ENCODE peak calls at places on chromosome 10, in four cellular contexts. One of them, this sample, is unnamed.

GRCh38 chr10:51224610-51225230 is 150.4 kb downstream of the PRKG1 start:
- DNase-seq in GM12878: no peak
- DNase-seq in HepG2: no peak
- DNase-seq in K562: no peak
- DNase-seq in this sample: no peak

GRCh38 chr10:117468665-117469064 is 73.9 kb upstream of the EMX2 start:
- DNase-seq in GM12878: no peak
- DNase-seq in HepG2: no peak
- DNase-seq in K562: no peak
- DNase-seq in this sample: no peak

GRCh38 chr10:23585666-23586065 is 146.8 kb downstream of the OTUD1 start:
- DNase-seq in GM12878: no peak
- DNase-seq in HepG2: no peak
- DNase-seq in K562: no peak
- DNase-seq in this sample: no peak

GRCh38 chr10:116160271-116160670 is 112.7 kb downstream of the GFRA1 start:
- DNase-seq in GM12878: no peak
- DNase-seq in HepG2: no peak
- DNase-seq in K562: no peak
- DNase-seq in this sample: no peak

GRCh38 chr10:86261933-86262665 is 104.5 kb downstream of the GRID1 start:
- DNase-seq in GM12878: peak; percentile 21
- DNase-seq in HepG2: peak; percentile 5
- DNase-seq in K562: peak; percentile 17
- DNase-seq in this sample: peak; percentile 34

GRCh38 chr10:119595715-119596515 is 849 bp downstream of the TIAL1 start:
- DNase-seq in GM12878: no peak
- DNase-seq in HepG2: no peak
- DNase-seq in K562: peak; percentile 66
- DNase-seq in this sample: peak; percentile 39

GRCh38 chr10:59323036-59323459 is 39.3 kb downstream of the FAM13C start:
- DNase-seq in GM12878: no peak
- DNase-seq in HepG2: peak; percentile 77
- DNase-seq in K562: no peak
- DNase-seq in this sample: no peak

GRCh38 chr10:49749556-49750491 is 12.3 kb downstream of the OGDHL start:
- DNase-seq in GM12878: no peak
- DNase-seq in HepG2: no peak
- DNase-seq in K562: no peak
- DNase-seq in this sample: peak; percentile 2

GRCh38 chr10:60123172-60123571 is 216.8 kb upstream of the CCDC6 start:
- DNase-seq in GM12878: no peak
- DNase-seq in HepG2: no peak
- DNase-seq in K562: no peak
- DNase-seq in this sample: no peak

GRCh38 chr10:68303849-68304412 is 27.9 kb upstream of the HNRNPH3 start:
- DNase-seq in GM12878: no peak
- DNase-seq in HepG2: peak; percentile 75
- DNase-seq in K562: no peak
- DNase-seq in this sample: no peak

GRCh38 chr10:16857419-16857818 is 40.2 kb upstream of the RSU1 start:
- DNase-seq in GM12878: no peak
- DNase-seq in HepG2: no peak
- DNase-seq in K562: no peak
- DNase-seq in this sample: no peak

GRCh38 chr10:34124522-34125035 is 690.5 kb downstream of the PARD3 start:
- DNase-seq in GM12878: no peak
- DNase-seq in HepG2: peak; percentile 81
- DNase-seq in K562: no peak
- DNase-seq in this sample: no peak

GRCh38 chr10:96292971-96293909 is 11.0 kb upstream of the DNTT start:
- DNase-seq in GM12878: no peak
- DNase-seq in HepG2: peak; percentile 70
- DNase-seq in K562: no peak
- DNase-seq in this sample: peak; percentile 62

GRCh38 chr10:32190890-32191491 is 134.8 kb upstream of the KIF5B start:
- DNase-seq in GM12878: no peak
- DNase-seq in HepG2: peak; percentile 25
- DNase-seq in K562: no peak
- DNase-seq in this sample: peak; percentile 9
- TF ChIP-seq FOXK2 in GM12878: no peak
- TF ChIP-seq FOXK2 in HepG2: no peak
- TF ChIP-seq FOXK2 in K562: no peak
- TF ChIP-seq FOXK2 in this sample: no peak

GRCh38 chr10:107579970-107580369 is 415.5 kb upstream of the SORCS1 start:
- DNase-seq in GM12878: no peak
- DNase-seq in HepG2: no peak
- DNase-seq in K562: no peak
- DNase-seq in this sample: no peak
- TF ChIP-seq FOXM1 in GM12878: no peak
- TF ChIP-seq FOXM1 in HepG2: no peak
- TF ChIP-seq FOXM1 in K562: no peak
- TF ChIP-seq FOXM1 in this sample: no peak

DNA sequence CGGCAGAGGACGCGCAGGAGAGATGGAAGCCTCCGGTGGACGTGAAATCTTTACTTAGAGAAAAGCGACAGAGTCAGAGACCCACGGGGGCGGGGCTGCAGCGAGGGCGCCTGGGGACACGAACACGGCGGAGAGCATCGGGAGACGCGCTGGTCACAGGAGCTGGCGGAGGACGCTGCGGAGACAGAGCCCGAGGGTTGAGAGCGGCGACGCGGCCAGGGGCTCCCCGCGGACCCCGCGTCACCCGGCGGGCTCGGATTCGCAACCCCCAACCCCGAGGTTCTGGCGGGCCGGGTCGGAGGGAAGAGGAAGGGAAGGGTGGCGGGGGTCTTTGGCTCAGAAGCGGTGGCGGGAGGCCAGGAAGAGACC is 11.3 kb downstream of the CALY start:
- DNase-seq in GM12878: no peak
- DNase-seq in HepG2: no peak
- DNase-seq in K562: no peak
- DNase-seq in this sample: no peak
- TF ChIP-seq TARDBP in GM12878: no peak
- TF ChIP-seq TARDBP in HepG2: no peak
- TF ChIP-seq TARDBP in K562: no peak
- TF ChIP-seq TARDBP in this sample: no peak

GRCh38 chr10:124157286-124157685 is 63.9 kb upstream of the CHST15 start:
- DNase-seq in GM12878: no peak
- DNase-seq in HepG2: no peak
- DNase-seq in K562: no peak
- DNase-seq in this sample: no peak
- TF ChIP-seq FOXK2 in GM12878: no peak
- TF ChIP-seq FOXK2 in HepG2: no peak
- TF ChIP-seq FOXK2 in K562: no peak
- TF ChIP-seq FOXK2 in this sample: no peak

GRCh38 chr10:127979566-127979965 is 72.7 kb downstream of the PTPRE start:
- DNase-seq in GM12878: no peak
- DNase-seq in HepG2: no peak
- DNase-seq in K562: no peak
- DNase-seq in this sample: no peak

GRCh38 chr10:127977368-127978009 is 70.6 kb downstream of the PTPRE start:
- DNase-seq in GM12878: no peak
- DNase-seq in HepG2: no peak
- DNase-seq in K562: no peak
- DNase-seq in this sample: no peak

GRCh38 chr10:127979017-127979416 is 72.1 kb downstream of the PTPRE start:
- DNase-seq in GM12878: no peak
- DNase-seq in HepG2: no peak
- DNase-seq in K562: no peak
- DNase-seq in this sample: no peak

GRCh38 chr10:127976701-127977367 is 69.9 kb downstream of the PTPRE start:
- DNase-seq in GM12878: no peak
- DNase-seq in HepG2: no peak
- DNase-seq in K562: no peak
- DNase-seq in this sample: no peak

DNA sequence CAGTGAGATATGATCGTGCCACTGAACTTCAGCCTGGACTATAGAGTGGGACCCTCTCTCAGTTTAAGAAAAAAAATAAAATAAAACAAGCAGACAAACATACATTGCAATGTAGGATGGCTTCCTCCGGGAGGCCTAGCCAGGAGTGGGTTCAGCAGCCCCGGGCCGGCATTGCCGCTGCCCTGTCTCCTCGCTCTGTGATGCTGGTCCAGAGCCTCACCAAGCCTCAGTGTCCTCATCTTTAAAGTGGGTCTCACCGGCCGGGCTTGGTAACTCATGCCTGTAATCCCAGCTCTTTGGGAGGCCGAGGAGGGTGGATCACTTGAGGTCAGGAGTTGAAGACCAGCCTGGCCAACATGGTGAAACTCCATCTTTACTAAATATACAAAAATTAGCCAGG is 71.6 kb downstream of the PTPRE start:
- DNase-seq in GM12878: no peak
- DNase-seq in HepG2: no peak
- DNase-seq in K562: no peak
- DNase-seq in this sample: no peak
- TF ChIP-seq FOXM1 in GM12878: no peak
- TF ChIP-seq FOXM1 in HepG2: no peak
- TF ChIP-seq FOXM1 in K562: no peak
- TF ChIP-seq FOXM1 in this sample: no peak

GRCh38 chr10:90222372-90222771 is 521.0 kb downstream of the KIF20B start:
- DNase-seq in GM12878: no peak
- DNase-seq in HepG2: no peak
- DNase-seq in K562: no peak
- DNase-seq in this sample: no peak
- TF ChIP-seq TARDBP in GM12878: no peak
- TF ChIP-seq TARDBP in HepG2: no peak
- TF ChIP-seq TARDBP in K562: no peak
- TF ChIP-seq TARDBP in this sample: no peak